ENCODE peak calls at places on chromosomes 5 and 9, in nine cellular contexts. V, W, G, S, N, D, M, T and B are unnamed samples.
A peak's percentile ranks its signal among the peaks of the same experiment; 100 is the strongest.

GRCh38 chr5:127442085-127442484 is 75.4 kb upstream of the PRRC1 start:
- DNase-seq in N (peak; percentile 23), G (no peak), S (no peak), W (no peak), D (peak; percentile 36), V (no peak), M (no peak), T (no peak), B (no peak)

GRCh38 chr9:72592501-72593403 is 71.3 kb downstream of the TMC1 start:
- DNase-seq in T (no peak), W (peak; percentile 8), N (peak; percentile 82), D (peak; percentile 91), V (no peak), M (no peak), G (no peak), S (peak; percentile 46), B (no peak)

GRCh38 chr5:72210913-72211670 is 103.8 kb downstream of the MAP1B start:
- DNase-seq in W (no peak), N (peak; percentile 35), M (no peak), T (peak; percentile 57), V (no peak), S (no peak), G (peak; percentile 34), D (peak; percentile 5), B (peak; percentile 79)

GRCh38 chr9:21443849-21444625 is 3.8 kb downstream of the IFNA1 start:
- DNase-seq in N (no peak), V (no peak), D (no peak), W (no peak), T (no peak), M (no peak), S (peak; percentile 88), G (no peak), B (no peak)

GRCh38 chr9:684055-684949 is 157.2 kb upstream of the DMRT1 start:
- DNase-seq in D (no peak), M (no peak), S (no peak), T (peak; percentile 25), V (no peak), W (no peak), N (peak; percentile 2), G (no peak), B (no peak)

GRCh38 chr5:147168578-147169327 is 66.1 kb upstream of the STK32A start:
- DNase-seq in N (no peak), T (peak; percentile 19), D (peak; percentile 18), W (no peak), S (no peak), M (no peak), G (no peak), V (no peak), B (no peak)

GRCh38 chr9:131530930-131531832 is at the start of gene UCK1:
- DNase-seq in T (peak; percentile 76), S (peak; percentile 92), N (peak; percentile 92), G (peak; percentile 13), W (peak; percentile 58), M (no peak), V (peak; percentile 58), D (peak; percentile 79), B (no peak)

GRCh38 chr5:60674670-60675069 is 25.3 kb downstream of the DEPDC1B start:
- DNase-seq in D (no peak), S (no peak), G (no peak), W (no peak), V (no peak), T (no peak), M (no peak), N (no peak), B (no peak)

GRCh38 chr9:26789959-26790358 is 102.6 kb downstream of the CAAP1 start:
- DNase-seq in G (no peak), D (no peak), T (no peak), V (no peak), W (no peak), M (no peak), N (no peak), S (no peak), B (no peak)

GRCh38 chr9:128902351-128903078 is 18.3 kb upstream of the PHYHD1 start:
- DNase-seq in D (peak; percentile 79), W (no peak), M (no peak), S (no peak), V (peak; percentile 83), G (no peak), N (peak; percentile 31), T (no peak), B (no peak)

GRCh38 chr5:121758640-121759039 is 93.0 kb upstream of the FTMT start:
- DNase-seq in N (no peak), S (no peak), W (no peak), V (no peak), D (no peak), T (no peak), M (no peak), G (no peak), B (no peak)

GRCh38 chr5:74295141-74295540 is 345.4 kb downstream of the ENC1 start:
- DNase-seq in G (no peak), W (no peak), N (no peak), T (no peak), M (no peak), S (no peak), V (no peak), D (no peak), B (no peak)

GRCh38 chr9:37486616-37487544 is 1.1 kb downstream of the POLR1E start:
- DNase-seq in S (no peak), G (peak; percentile 82), T (peak; percentile 81), M (peak; percentile 87), N (peak; percentile 11), W (peak; percentile 23), D (no peak), V (no peak), B (peak; percentile 91)